ENCODE peak calls at places on chromosomes 7 and 10, in seven cellular contexts. S is lung, H is WERI-Rb-1, A is heart left ventricle, I is cardiac fibroblast, O is GM12878, Q is Panc1. C is an unnamed sample.

GRCh38 chr7:83306487-83306886 is 143.8 kb upstream of the PCLO start:
- DNase-seq in I (no peak), Q (no peak), H (no peak), S (no peak), A (no peak), O (no peak), C (no peak)

GRCh38 chr7:158751743-158752142 is 47.1 kb upstream of the NCAPG2 start:
- DNase-seq in Q (no peak), S (no peak), H (no peak), A (no peak), I (no peak), O (no peak), C (no peak)

GRCh38 chr10:88670497-88670896 is 6.3 kb downstream of the LIPF start:
- DNase-seq in I (no peak), Q (no peak), H (no peak), S (no peak), O (no peak), A (no peak), C (no peak)

GRCh38 chr7:121019018-121019417 is 30.5 kb downstream of the CPED1 start:
- DNase-seq in Q (no peak), I (peak), H (no peak), S (no peak), A (no peak), O (no peak), C (no peak)

GRCh38 chr10:59864141-59864962 is 42.0 kb downstream of the CCDC6 start:
- DNase-seq in I (no peak), S (no peak), O (no peak), Q (no peak), A (no peak), H (no peak), C (no peak)

GRCh38 chr7:141276031-141276430 is 202.2 kb downstream of the TMEM178B start:
- DNase-seq in O (no peak), I (no peak), Q (no peak), S (no peak), H (no peak), A (peak), C (no peak)

GRCh38 chr10:50346947-50347346 is 95.6 kb upstream of the ASAH2 start:
- DNase-seq in Q (no peak), A (no peak), O (no peak), H (no peak), S (no peak), I (no peak), C (no peak)

GRCh38 chr7:151366872-151367207 is 25.2 kb downstream of the NUB1 start:
- DNase-seq in O (no peak), S (no peak), A (no peak), H (no peak), Q (no peak), I (peak), C (peak)

GRCh38 chr10:3445688-3446087 is 273.1 kb upstream of the PITRM1 start:
- DNase-seq in A (no peak), Q (no peak), S (no peak), H (no peak), I (no peak), O (no peak), C (no peak)

GRCh38 chr10:60576130-60577069 is 186.7 kb upstream of the ANK3 start:
- DNase-seq in I (no peak), S (no peak), Q (no peak), A (no peak), O (no peak), H (no peak), C (no peak)

GRCh38 chr10:79402951-79403350 is 42.5 kb downstream of the ZCCHC24 start:
- DNase-seq in A (peak), S (no peak), Q (no peak), H (no peak), I (no peak), O (no peak), C (no peak)

GRCh38 chr7:44847509-44847919 is 373 bp downstream of the H2AZ2 start:
- DNase-seq in Q (peak), I (peak), O (peak), H (peak), A (peak), S (peak), C (peak)

GRCh38 chr7:132066776-132067175 is 509.5 kb downstream of the PLXNA4 start:
- DNase-seq in A (peak), S (no peak), H (no peak), I (peak), O (no peak), Q (no peak), C (no peak)

GRCh38 chr10:22712959-22713852 is 1.2 kb downstream of the PIP4K2A start:
- DNase-seq in Q (no peak), H (peak), A (peak), I (peak), S (no peak), O (no peak), C (no peak)

GRCh38 chr7:41013117-41013516 is 689.8 kb downstream of the INHBA start:
- DNase-seq in S (no peak), Q (no peak), A (no peak), O (no peak), I (no peak), H (no peak), C (no peak)

GRCh38 chr10:60578217-60578616 is 188.5 kb upstream of the ANK3 start:
- DNase-seq in H (no peak), S (no peak), Q (no peak), I (no peak), A (no peak), O (no peak), C (no peak)

GRCh38 chr10:30392564-30392990 is 41.4 kb upstream of the MAP3K8 start:
- DNase-seq in Q (peak), H (peak), I (peak), S (peak), A (peak), O (peak), C (no peak)

GRCh38 chr10:15642095-15642494 is 77.6 kb downstream of the ITGA8 start:
- DNase-seq in A (no peak), Q (no peak), H (no peak), S (no peak), I (peak), O (no peak), C (no peak)

GRCh38 chr10:80460399-80461207 is 6.5 kb downstream of the TSPAN14 start:
- DNase-seq in A (no peak), O (no peak), S (peak), Q (no peak), I (peak), H (no peak), C (no peak)

GRCh38 chr10:119595715-119596515 is 849 bp downstream of the TIAL1 start:
- DNase-seq in I (peak), S (peak), A (peak), O (no peak), Q (no peak), H (peak), C (no peak)

GRCh38 chr10:103013398-103013797 is 95.3 kb downstream of the CNNM2 start:
- DNase-seq in S (no peak), I (no peak), A (no peak), H (peak), O (no peak), Q (no peak), C (no peak)

GRCh38 chr10:95305606-95306385 is 15.0 kb upstream of the PDLIM1 start:
- DNase-seq in S (no peak), A (no peak), H (no peak), O (no peak), I (peak), Q (no peak), C (no peak)

GRCh38 chr10:50936335-50936734 is 50.9 kb upstream of the A1CF start:
- DNase-seq in Q (no peak), I (no peak), O (no peak), A (no peak), H (no peak), S (no peak), C (no peak)

GRCh38 chr10:122850705-122851640 is 5.3 kb upstream of the CUZD1 start:
- DNase-seq in I (peak), A (no peak), O (no peak), H (no peak), Q (no peak), S (no peak), C (no peak)

GRCh38 chr7:155371884-155372781 is 74.5 kb downstream of the INSIG1 start:
- DNase-seq in S (no peak), Q (no peak), A (no peak), H (no peak), O (no peak), I (no peak), C (no peak)

GRCh38 chr10:72322030-72322279 is 32.8 kb downstream of the DNAJB12 start:
- DNase-seq in H (no peak), S (no peak), Q (no peak), A (no peak), I (no peak), O (no peak), C (no peak)

GRCh38 chr10:119208553-119208940 is 1.2 kb downstream of the GRK5 start:
- DNase-seq in O (no peak), I (peak), S (no peak), Q (no peak), A (no peak), H (no peak), C (no peak)

GRCh38 chr7:92158660-92159575 is 20.0 kb downstream of the LRRD1 start:
- DNase-seq in A (no peak), S (no peak), I (peak), H (no peak), O (no peak), Q (no peak), C (no peak)

GRCh38 chr10:34761443-34761842 is 53.7 kb downstream of the PARD3 start:
- DNase-seq in A (no peak), H (no peak), O (no peak), I (no peak), S (no peak), Q (no peak), C (no peak)

GRCh38 chr7:16315280-16315679 is 106.1 kb downstream of the CRPPA start:
- DNase-seq in S (no peak), H (no peak), A (no peak), Q (no peak), I (no peak), O (no peak), C (no peak)

GRCh38 chr10:70370766-70371165 is 11.7 kb downstream of the LRRC20 start:
- DNase-seq in S (no peak), H (no peak), A (no peak), I (no peak), O (no peak), Q (no peak), C (no peak)
- H3K4me3 ChIP-seq in S (no peak), H (no peak), A (no peak), I (no peak), O (no peak), Q (no peak), C (no peak)

DNA sequence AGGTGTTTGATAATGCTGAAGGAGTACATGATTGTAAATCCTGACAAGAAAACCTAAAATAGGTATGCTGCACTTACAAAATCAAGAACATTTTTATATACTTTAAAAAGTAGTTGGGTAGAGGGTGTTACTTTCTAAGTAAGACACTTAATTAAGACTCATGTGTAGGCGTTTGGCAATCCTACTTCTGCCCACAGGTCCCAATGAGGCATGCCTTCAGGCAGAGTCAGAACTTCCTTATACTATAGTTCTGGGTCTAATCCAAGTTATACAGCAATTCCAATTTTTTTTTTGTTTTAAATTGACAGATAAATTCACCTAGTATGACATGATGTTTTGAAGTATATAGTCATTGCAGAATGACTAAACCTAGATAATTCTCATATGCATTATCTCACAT is 1188.5 kb upstream of the PHF14 start:
- DNase-seq in H (no peak), I (no peak), A (no peak), S (no peak), O (no peak), Q (no peak), C (no peak)
- TF ChIP-seq CTCF in H (no peak), I (no peak), A (no peak), S (no peak), O (no peak), Q (no peak), C (no peak)

DNA sequence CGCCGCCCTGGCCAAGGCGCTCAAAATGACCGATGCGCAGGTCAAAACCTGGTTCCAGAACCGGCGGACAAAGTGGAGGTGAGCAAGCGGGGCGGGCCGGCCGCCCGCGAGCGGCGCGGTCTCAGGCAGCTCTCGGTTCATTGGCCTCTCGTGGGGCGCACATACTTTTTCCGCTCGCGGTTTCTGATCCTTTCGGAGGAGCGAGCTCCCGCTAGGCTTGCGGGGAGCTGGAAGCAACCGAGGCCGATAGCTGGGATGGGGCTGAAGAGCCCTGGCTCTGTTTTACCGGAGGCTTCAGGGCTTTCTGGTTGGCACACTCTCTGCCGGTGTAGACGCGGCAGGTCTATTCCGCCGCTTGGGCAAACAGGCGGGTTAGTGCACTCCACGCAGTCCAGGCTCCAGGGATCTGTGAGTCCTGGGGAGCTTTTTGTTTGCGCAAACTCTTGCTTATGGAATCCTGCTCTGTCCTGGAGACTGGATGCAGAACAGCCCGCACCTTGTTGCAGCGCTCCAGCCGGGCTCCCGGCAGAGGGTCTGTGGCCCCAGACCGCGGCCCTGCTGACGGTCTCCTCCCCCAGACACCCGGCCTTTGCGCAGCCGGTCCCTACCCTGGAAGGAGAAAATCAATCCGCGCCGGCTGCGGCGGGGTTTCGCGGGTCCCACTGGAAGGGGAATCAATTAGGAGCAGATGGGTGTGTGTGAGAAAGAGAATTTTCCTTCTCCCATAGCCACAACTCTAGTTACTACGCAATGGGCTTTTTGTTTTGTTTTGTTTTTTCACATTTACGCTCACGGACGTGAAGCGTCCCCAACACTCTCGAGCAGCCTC is 3.4 kb downstream of the TLX1 start:
- DNase-seq in I (no peak), A (no peak), H (no peak), O (no peak), Q (no peak), S (no peak), C (no peak)
- H3K4me3 ChIP-seq in I (no peak), A (peak), H (no peak), O (no peak), Q (peak), S (no peak), C (no peak)

GRCh38 chr7:47100815-47101435 is 481.0 kb downstream of the TNS3 start:
- DNase-seq in O (no peak), Q (peak), I (peak), H (peak), S (peak), A (peak), C (no peak)
- TF ChIP-seq CTCF in O (peak), Q (peak), I (peak), H (peak), S (peak), A (peak), C (peak)

GRCh38 chr7:116807011-116807560 is 55.3 kb upstream of the CAPZA2 start:
- DNase-seq in O (no peak), Q (no peak), S (no peak), A (no peak), I (no peak), H (no peak), C (no peak)

GRCh38 chr7:116812905-116813304 is 49.5 kb upstream of the CAPZA2 start:
- DNase-seq in S (no peak), I (no peak), H (no peak), O (no peak), Q (no peak), A (no peak), C (no peak)

GRCh38 chr7:116811768-116812167 is 50.6 kb upstream of the CAPZA2 start:
- DNase-seq in H (no peak), O (no peak), A (no peak), I (no peak), S (no peak), Q (no peak), C (no peak)

GRCh38 chr7:116810267-116811116 is 51.9 kb upstream of the CAPZA2 start:
- DNase-seq in H (no peak), S (no peak), I (peak), Q (no peak), A (no peak), O (no peak), C (no peak)

DNA sequence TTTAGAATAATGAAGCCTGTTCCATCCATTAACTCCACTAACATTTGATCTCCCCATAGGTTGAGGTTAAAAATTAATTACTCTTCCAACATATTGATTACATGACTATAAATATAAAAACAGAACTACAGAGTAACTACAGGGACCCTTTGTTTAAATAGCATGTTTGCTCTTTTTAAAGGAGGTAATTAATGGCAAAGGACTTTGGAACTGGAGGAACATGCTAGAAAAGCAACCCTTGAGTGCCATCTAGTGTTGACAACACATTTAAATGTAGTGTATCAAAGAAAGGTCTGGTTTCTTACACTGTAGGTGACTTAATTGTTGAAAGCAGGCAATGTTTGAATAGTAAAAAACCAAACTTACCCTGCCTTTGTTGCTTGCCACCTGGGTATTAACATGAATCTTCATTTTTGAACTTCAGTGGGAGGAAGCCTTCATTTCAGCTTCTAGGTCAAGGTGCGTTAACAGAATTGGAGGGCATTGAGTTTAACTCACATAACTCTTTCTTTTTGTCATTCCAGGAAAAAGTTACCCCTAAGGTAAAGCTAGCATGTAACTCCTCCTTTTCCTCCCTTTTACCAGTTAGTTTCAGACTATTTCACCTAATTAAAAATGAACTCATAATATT is 52.6 kb upstream of the CAPZA2 start:
- DNase-seq in A (no peak), Q (peak), I (peak), O (no peak), S (no peak), H (peak), C (peak)
- H3K4me3 ChIP-seq in A (no peak), Q (no peak), I (no peak), O (no peak), S (no peak), H (no peak), C (no peak)

GRCh38 chr10:14185501-14186045 is 145.2 kb downstream of the FRMD4A start:
- DNase-seq in S (no peak), O (peak), Q (peak), I (peak), H (peak), A (no peak), C (peak)
- TF ChIP-seq CTCF in S (no peak), O (peak), Q (no peak), I (peak), H (no peak), A (no peak), C (no peak)

GRCh38 chr10:93485690-93486089 is 3.6 kb upstream of the MYOF start:
- DNase-seq in I (no peak), O (no peak), Q (no peak), S (no peak), H (no peak), A (no peak), C (no peak)

GRCh38 chr10:93481931-93482834 is at the start of gene MYOF:
- DNase-seq in I (peak), A (peak), Q (peak), H (peak), O (peak), S (peak), C (no peak)

GRCh38 chr10:93478873-93479272 is 3.3 kb downstream of the MYOF start:
- DNase-seq in A (no peak), H (no peak), O (no peak), S (no peak), I (no peak), Q (no peak), C (no peak)

GRCh38 chr10:93476756-93477155 is 5.4 kb downstream of the MYOF start:
- DNase-seq in Q (no peak), A (no peak), I (no peak), O (no peak), H (no peak), S (no peak), C (no peak)

DNA sequence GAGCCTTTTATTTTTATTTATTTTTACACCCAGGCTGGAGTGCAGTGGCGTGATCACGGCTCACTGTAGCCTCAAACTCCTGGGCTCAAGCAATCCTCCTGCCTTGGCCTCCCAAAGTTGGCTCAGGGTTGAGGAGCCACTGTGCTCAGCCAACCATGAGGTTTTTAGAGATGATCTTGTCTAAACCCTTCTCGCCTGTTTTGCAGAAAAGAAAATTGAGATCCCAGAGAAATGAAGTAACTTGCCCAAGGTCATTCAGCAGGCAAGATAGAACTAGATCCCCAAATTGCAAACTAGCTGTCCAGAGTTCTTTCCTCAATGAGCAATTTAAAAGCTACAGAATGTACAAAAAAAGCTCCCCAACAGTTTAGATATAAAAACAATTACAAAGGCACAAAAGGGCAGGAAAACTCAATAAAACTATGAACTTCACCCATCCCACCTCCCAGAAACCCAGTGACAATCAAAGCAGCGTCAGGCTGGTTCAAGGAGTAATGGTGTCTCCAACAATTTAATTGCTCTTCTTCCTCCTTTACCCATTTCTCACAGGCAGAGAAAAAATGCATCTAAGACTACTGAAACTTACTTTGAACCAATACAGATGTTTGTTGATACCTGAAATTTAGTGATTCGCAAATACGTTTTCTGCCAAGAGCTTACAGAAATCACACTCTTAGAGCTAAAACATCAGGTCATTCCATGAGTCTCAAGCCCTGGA is 762 bp downstream of the MYOF start:
- DNase-seq in I (peak), O (no peak), S (no peak), Q (no peak), H (no peak), A (no peak), C (no peak)
- H3K4me3 ChIP-seq in I (peak), O (no peak), S (peak), Q (peak), H (no peak), A (peak), C (peak)

C was measured in HFF-Myc.